ENCODE peak calls at places on chromosomes 4 and X, in ten cellular contexts. One of them, this sample, is unnamed.

GRCh38 chrX:49166914-49167739 is 4.6 kb downstream of the MAGIX start:
- DNase-seq in uterus: peak; percentile 72
- DNase-seq in psoas muscle: peak; percentile 81
- DNase-seq in K562: peak; percentile 51
- DNase-seq in sigmoid colon: peak; percentile 95
- DNase-seq in fibroblast of lung: peak; percentile 85
- DNase-seq in tibial artery: peak; percentile 81
- DNase-seq in adipocyte: peak; percentile 51
- DNase-seq in left ventricle myocardium inferior: peak; percentile 75
- DNase-seq in pancreas: peak; percentile 68
- DNase-seq in this sample: no peak

GRCh38 chr4:169658196-169658595 is 37.8 kb downstream of the CLCN3 start:
- DNase-seq in sigmoid colon: no peak
- DNase-seq in pancreas: no peak
- DNase-seq in psoas muscle: no peak
- DNase-seq in K562: no peak
- DNase-seq in adipocyte: no peak
- DNase-seq in fibroblast of lung: no peak
- DNase-seq in uterus: no peak
- DNase-seq in tibial artery: no peak
- DNase-seq in left ventricle myocardium inferior: no peak
- DNase-seq in this sample: no peak

GRCh38 chr4:114264877-114265291 is 285.4 kb upstream of the ARSJ start:
- DNase-seq in tibial artery: no peak
- DNase-seq in pancreas: no peak
- DNase-seq in fibroblast of lung: peak; percentile 71
- DNase-seq in uterus: no peak
- DNase-seq in sigmoid colon: no peak
- DNase-seq in K562: no peak
- DNase-seq in left ventricle myocardium inferior: no peak
- DNase-seq in adipocyte: no peak
- DNase-seq in psoas muscle: no peak
- DNase-seq in this sample: no peak

GRCh38 chrX:104335765-104336164 is 81.0 kb upstream of the ESX1 start:
- DNase-seq in sigmoid colon: no peak
- DNase-seq in K562: no peak
- DNase-seq in fibroblast of lung: peak; percentile 95
- DNase-seq in adipocyte: peak; percentile 72
- DNase-seq in psoas muscle: no peak
- DNase-seq in tibial artery: no peak
- DNase-seq in left ventricle myocardium inferior: no peak
- DNase-seq in uterus: no peak
- DNase-seq in pancreas: no peak
- DNase-seq in this sample: no peak

GRCh38 chr4:1012031-1012739 is 759 bp downstream of the FGFRL1 start:
- DNase-seq in adipocyte: peak; percentile 63
- DNase-seq in tibial artery: no peak
- DNase-seq in K562: peak; percentile 78
- DNase-seq in left ventricle myocardium inferior: no peak
- DNase-seq in sigmoid colon: peak; percentile 78
- DNase-seq in pancreas: no peak
- DNase-seq in fibroblast of lung: peak; percentile 58
- DNase-seq in psoas muscle: peak; percentile 44
- DNase-seq in uterus: peak; percentile 53
- DNase-seq in this sample: no peak

GRCh38 chr4:144518181-144518895 is 127.6 kb upstream of the HHIP start:
- DNase-seq in pancreas: no peak
- DNase-seq in uterus: no peak
- DNase-seq in psoas muscle: no peak
- DNase-seq in tibial artery: no peak
- DNase-seq in left ventricle myocardium inferior: no peak
- DNase-seq in sigmoid colon: no peak
- DNase-seq in K562: no peak
- DNase-seq in adipocyte: no peak
- DNase-seq in fibroblast of lung: peak; percentile 76
- DNase-seq in this sample: no peak

GRCh38 chrX:93932471-93933220 is 258.6 kb downstream of the FAM133A start:
- DNase-seq in uterus: no peak
- DNase-seq in left ventricle myocardium inferior: no peak
- DNase-seq in K562: no peak
- DNase-seq in tibial artery: no peak
- DNase-seq in pancreas: no peak
- DNase-seq in adipocyte: no peak
- DNase-seq in fibroblast of lung: no peak
- DNase-seq in sigmoid colon: no peak
- DNase-seq in psoas muscle: no peak
- DNase-seq in this sample: no peak

GRCh38 chr4:135277116-135277979 is 1075.8 kb upstream of the PABPC4L start:
- DNase-seq in psoas muscle: no peak
- DNase-seq in K562: no peak
- DNase-seq in pancreas: no peak
- DNase-seq in adipocyte: peak; percentile 60
- DNase-seq in left ventricle myocardium inferior: no peak
- DNase-seq in uterus: no peak
- DNase-seq in sigmoid colon: no peak
- DNase-seq in tibial artery: no peak
- DNase-seq in fibroblast of lung: peak; percentile 94
- DNase-seq in this sample: no peak

GRCh38 chr4:150232029-150232428 is 153.8 kb downstream of the DCLK2 start:
- DNase-seq in pancreas: no peak
- DNase-seq in sigmoid colon: no peak
- DNase-seq in adipocyte: no peak
- DNase-seq in psoas muscle: no peak
- DNase-seq in uterus: no peak
- DNase-seq in tibial artery: no peak
- DNase-seq in K562: no peak
- DNase-seq in left ventricle myocardium inferior: no peak
- DNase-seq in fibroblast of lung: no peak
- DNase-seq in this sample: no peak

GRCh38 chrX:3712870-3713224 is 602 bp downstream of the PRKX start:
- DNase-seq in tibial artery: no peak
- DNase-seq in K562: no peak
- DNase-seq in sigmoid colon: peak; percentile 64
- DNase-seq in uterus: no peak
- DNase-seq in fibroblast of lung: no peak
- DNase-seq in pancreas: peak; percentile 82
- DNase-seq in left ventricle myocardium inferior: peak; percentile 14
- DNase-seq in adipocyte: no peak
- DNase-seq in psoas muscle: no peak
- DNase-seq in this sample: no peak

GRCh38 chr4:185272232-185272631 is 62.8 kb downstream of the SNX25 start:
- DNase-seq in left ventricle myocardium inferior: no peak
- DNase-seq in uterus: no peak
- DNase-seq in pancreas: no peak
- DNase-seq in psoas muscle: no peak
- DNase-seq in tibial artery: no peak
- DNase-seq in K562: no peak
- DNase-seq in fibroblast of lung: no peak
- DNase-seq in adipocyte: no peak
- DNase-seq in sigmoid colon: no peak
- DNase-seq in this sample: no peak

GRCh38 chrX:139025822-139026221 is 314.3 kb upstream of the FGF13 start:
- DNase-seq in K562: no peak
- DNase-seq in left ventricle myocardium inferior: no peak
- DNase-seq in pancreas: no peak
- DNase-seq in sigmoid colon: no peak
- DNase-seq in fibroblast of lung: no peak
- DNase-seq in adipocyte: no peak
- DNase-seq in tibial artery: no peak
- DNase-seq in uterus: no peak
- DNase-seq in psoas muscle: no peak
- DNase-seq in this sample: no peak

DNA sequence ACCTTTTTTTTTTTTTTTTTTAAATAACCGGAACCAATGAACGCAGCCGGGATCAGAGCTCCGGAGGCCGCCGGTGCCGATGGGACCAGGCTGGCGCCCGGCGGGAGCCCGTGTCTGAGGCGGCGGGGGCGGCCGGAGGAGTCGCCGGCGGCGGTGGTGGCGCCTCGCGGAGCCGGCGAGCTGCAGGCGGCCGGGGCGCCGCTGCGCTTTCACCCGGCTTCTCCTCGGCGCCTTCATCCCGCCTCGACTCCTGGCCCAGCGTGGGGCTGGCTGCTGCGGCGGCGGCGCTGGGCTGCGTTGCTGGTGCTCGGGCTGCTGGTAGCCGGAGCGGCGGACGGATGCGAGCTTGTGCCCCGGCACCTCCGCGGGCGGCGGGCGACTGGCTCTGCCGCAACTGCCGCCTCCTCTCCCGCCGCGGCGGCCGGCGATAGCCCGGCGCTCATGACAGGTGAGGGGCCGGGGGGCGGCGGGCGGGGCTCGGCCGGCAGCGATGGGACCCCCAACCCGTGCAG is 337 bp downstream of the STIM2 start:
- DNase-seq in adipocyte: peak; percentile 75
- DNase-seq in sigmoid colon: peak; percentile 79
- DNase-seq in psoas muscle: peak; percentile 67
- DNase-seq in left ventricle myocardium inferior: peak; percentile 55
- DNase-seq in fibroblast of lung: peak; percentile 55
- DNase-seq in tibial artery: peak; percentile 30
- DNase-seq in K562: no peak
- DNase-seq in uterus: peak; percentile 53
- DNase-seq in pancreas: peak; percentile 84
- DNase-seq in this sample: no peak
- H3K4me1 ChIP-seq in adipocyte: peaks cover 43% of the 10 kb centered on the region
- H3K4me1 ChIP-seq in sigmoid colon: no peaks in the 10 kb centered on the region
- H3K4me1 ChIP-seq in psoas muscle: peaks cover 45% of the 10 kb centered on the region
- H3K4me1 ChIP-seq in left ventricle myocardium inferior: peaks cover 83% of the 10 kb centered on the region
- H3K4me1 ChIP-seq in fibroblast of lung: peaks cover 12% of the 10 kb centered on the region
- H3K4me1 ChIP-seq in tibial artery: peaks cover 33% of the 10 kb centered on the region
- H3K4me1 ChIP-seq in K562: peaks cover 17% of the 10 kb centered on the region
- H3K4me1 ChIP-seq in uterus: no peaks in the 10 kb centered on the region
- H3K4me1 ChIP-seq in pancreas: peaks cover 39% of the 10 kb centered on the region
- H3K4me1 ChIP-seq in this sample: no peaks in the 10 kb centered on the region

DNA sequence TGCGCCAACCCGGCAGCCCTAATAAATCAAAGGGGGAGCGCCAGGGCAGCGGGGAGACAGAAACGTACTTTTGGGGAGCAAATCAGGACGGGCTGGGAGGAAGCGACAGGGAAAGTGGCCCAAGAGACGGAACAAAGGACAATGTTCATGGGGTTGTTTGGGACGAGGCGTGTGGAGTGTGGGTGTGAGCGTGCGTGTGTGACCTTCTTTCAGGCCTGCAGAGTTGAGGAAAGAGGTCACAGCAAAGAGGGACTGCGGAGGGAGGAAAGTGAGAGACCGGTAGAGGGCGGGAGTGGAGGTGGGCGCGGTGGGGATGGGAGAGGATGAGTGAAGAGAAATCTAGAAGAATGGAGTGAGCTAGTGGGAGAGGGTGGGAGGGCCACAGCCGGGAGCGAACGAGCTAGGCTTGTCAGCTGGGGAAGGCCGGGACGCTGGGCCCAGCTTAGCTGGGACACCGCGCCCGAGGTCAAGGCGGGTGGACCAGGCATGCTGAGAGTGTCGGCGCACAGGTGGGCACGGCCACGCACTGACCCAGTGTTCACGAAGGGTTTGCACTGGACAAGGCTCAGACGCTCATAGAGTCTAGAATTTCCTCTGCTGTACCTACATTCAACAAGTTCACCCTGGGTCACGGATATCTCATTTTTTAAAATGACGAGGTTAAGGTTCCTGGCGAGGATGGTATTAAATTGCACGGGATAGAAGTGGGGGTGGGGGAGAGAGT is 14.7 kb upstream of the PITX2 start:
- DNase-seq in adipocyte: no peak
- DNase-seq in tibial artery: no peak
- DNase-seq in left ventricle myocardium inferior: no peak
- DNase-seq in uterus: no peak
- DNase-seq in fibroblast of lung: no peak
- DNase-seq in psoas muscle: no peak
- DNase-seq in sigmoid colon: no peak
- DNase-seq in pancreas: no peak
- DNase-seq in K562: no peak
- DNase-seq in this sample: no peak
- H3K9me3 ChIP-seq in adipocyte: peaks cover 2% of the 10 kb centered on the region
- H3K9me3 ChIP-seq in tibial artery: no peaks in the 10 kb centered on the region
- H3K9me3 ChIP-seq in left ventricle myocardium inferior: no peaks in the 10 kb centered on the region
- H3K9me3 ChIP-seq in uterus: no peaks in the 10 kb centered on the region
- H3K9me3 ChIP-seq in fibroblast of lung: no peaks in the 10 kb centered on the region
- H3K9me3 ChIP-seq in psoas muscle: no peaks in the 10 kb centered on the region
- H3K9me3 ChIP-seq in sigmoid colon: no peaks in the 10 kb centered on the region
- H3K9me3 ChIP-seq in pancreas: no peaks in the 10 kb centered on the region
- H3K9me3 ChIP-seq in K562: no peaks in the 10 kb centered on the region
- H3K9me3 ChIP-seq in this sample: no peaks in the 10 kb centered on the region

DNA sequence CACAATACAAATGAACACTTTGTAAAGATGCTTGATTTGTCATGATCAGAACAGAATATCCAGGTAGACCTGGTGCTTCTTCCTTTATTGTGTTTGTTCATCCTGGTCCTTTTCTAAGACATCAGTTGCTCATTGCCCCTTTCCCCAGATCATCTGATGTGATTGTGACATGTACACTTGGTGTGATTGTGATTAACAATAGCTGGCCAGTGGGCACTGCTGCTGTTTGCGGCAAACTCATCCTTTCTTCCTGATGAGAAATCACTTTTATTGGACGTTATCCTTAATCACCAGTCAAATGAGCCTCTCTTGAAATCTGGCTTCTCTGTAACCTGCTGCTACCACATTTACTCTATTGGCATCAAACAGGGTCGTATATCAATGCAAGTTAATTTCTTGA is 135.1 kb downstream of the PCDH7 start:
- DNase-seq in adipocyte: no peak
- DNase-seq in tibial artery: no peak
- DNase-seq in sigmoid colon: no peak
- DNase-seq in uterus: no peak
- DNase-seq in K562: no peak
- DNase-seq in fibroblast of lung: no peak
- DNase-seq in pancreas: no peak
- DNase-seq in left ventricle myocardium inferior: no peak
- DNase-seq in psoas muscle: no peak
- DNase-seq in this sample: no peak
- H3K27me3 ChIP-seq in adipocyte: no peaks in the 10 kb centered on the region
- H3K27me3 ChIP-seq in tibial artery: no peaks in the 10 kb centered on the region
- H3K27me3 ChIP-seq in sigmoid colon: no peaks in the 10 kb centered on the region
- H3K27me3 ChIP-seq in uterus: no peaks in the 10 kb centered on the region
- H3K27me3 ChIP-seq in K562: no peaks in the 10 kb centered on the region
- H3K27me3 ChIP-seq in fibroblast of lung: no peaks in the 10 kb centered on the region
- H3K27me3 ChIP-seq in pancreas: no peaks in the 10 kb centered on the region
- H3K27me3 ChIP-seq in left ventricle myocardium inferior: no peaks in the 10 kb centered on the region
- H3K27me3 ChIP-seq in psoas muscle: no peaks in the 10 kb centered on the region
- H3K27me3 ChIP-seq in this sample: no peaks in the 10 kb centered on the region

DNA sequence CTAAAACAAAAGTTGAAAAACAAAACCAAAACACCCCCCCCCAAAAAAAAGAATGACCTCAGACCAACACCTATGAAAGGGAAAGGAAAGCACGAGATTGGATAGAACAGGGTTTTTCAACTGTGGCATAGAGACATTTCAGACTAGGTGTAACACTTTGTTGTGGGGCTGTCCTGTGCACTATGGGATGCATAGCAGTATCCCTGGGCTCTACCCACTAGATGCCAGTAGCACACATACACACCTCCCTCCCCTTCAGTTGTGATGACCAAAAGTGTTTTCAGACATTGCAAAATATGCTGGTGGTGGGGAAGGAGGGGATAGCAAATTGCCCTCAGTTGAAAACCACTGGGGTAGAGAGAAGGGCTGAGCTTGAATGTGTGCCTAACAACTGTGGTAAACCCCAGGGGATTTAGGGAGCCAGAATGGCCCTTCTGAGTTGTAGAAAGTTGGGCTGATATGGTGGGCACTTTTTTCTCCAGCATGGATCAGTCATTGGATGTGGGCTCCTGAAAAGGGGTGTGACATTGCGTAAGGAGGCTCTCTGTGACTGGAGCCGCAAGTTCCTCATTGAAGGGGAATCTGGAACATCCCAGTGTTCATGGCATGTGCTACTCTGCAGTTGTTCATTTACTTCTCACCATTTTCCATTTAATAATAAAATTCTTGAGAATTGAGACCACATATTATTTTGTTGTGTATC is 8.8 kb upstream of the GEMIN8 start:
- DNase-seq in left ventricle myocardium inferior: no peak
- DNase-seq in pancreas: no peak
- DNase-seq in sigmoid colon: no peak
- DNase-seq in adipocyte: no peak
- DNase-seq in K562: no peak
- DNase-seq in psoas muscle: no peak
- DNase-seq in tibial artery: no peak
- DNase-seq in fibroblast of lung: no peak
- DNase-seq in uterus: no peak
- DNase-seq in this sample: no peak
- H3K4me1 ChIP-seq in left ventricle myocardium inferior: no peaks in the 10 kb centered on the region
- H3K4me1 ChIP-seq in pancreas: no peaks in the 10 kb centered on the region
- H3K4me1 ChIP-seq in sigmoid colon: no peaks in the 10 kb centered on the region
- H3K4me1 ChIP-seq in adipocyte: no peaks in the 10 kb centered on the region
- H3K4me1 ChIP-seq in K562: no peaks in the 10 kb centered on the region
- H3K4me1 ChIP-seq in psoas muscle: no peaks in the 10 kb centered on the region
- H3K4me1 ChIP-seq in tibial artery: no peaks in the 10 kb centered on the region
- H3K4me1 ChIP-seq in fibroblast of lung: no peaks in the 10 kb centered on the region
- H3K4me1 ChIP-seq in uterus: no peaks in the 10 kb centered on the region
- H3K4me1 ChIP-seq in this sample: no peaks in the 10 kb centered on the region

This sample was measured in iPS DF 6.9.